ENCODE peak calls at places on chromosome 1, in four cellular contexts. C is HepG2, R is H1, A is GM12878. X is an unnamed sample.

GRCh38 chr1:237799762-237800474 is 90.8 kb downstream of the ZP4 start:
- DNase-seq in C (peak), R (peak), A (peak), X (peak)

GRCh38 chr1:1627842-1628655 is 3.9 kb upstream of the MMP23B start:
- DNase-seq in C (no peak), R (no peak), A (no peak), X (no peak)

GRCh38 chr1:89604414-89604735 is 28.5 kb upstream of the LRRC8C start:
- DNase-seq in C (no peak), R (no peak), A (no peak), X (no peak)

GRCh38 chr1:155320661-155321576 is at the start of gene RUSC1:
- DNase-seq in C (no peak), R (peak), A (no peak), X (no peak)

GRCh38 chr1:112676543-112676942 is 2.1 kb downstream of the MOV10 start:
- DNase-seq in C (no peak), R (no peak), A (no peak), X (no peak)

GRCh38 chr1:53616927-53617326 is 122.0 kb downstream of the GLIS1 start:
- DNase-seq in C (no peak), R (no peak), A (no peak), X (peak)

GRCh38 chr1:208791458-208791857 is 547.3 kb upstream of the PLXNA2 start:
- DNase-seq in C (no peak), R (no peak), A (no peak), X (no peak)

GRCh38 chr1:90045853-90046563 is 51.1 kb downstream of the ZNF326 start:
- DNase-seq in C (peak), R (no peak), A (no peak), X (peak)

GRCh38 chr1:99456536-99456935 is 189.4 kb upstream of the PALMD start:
- DNase-seq in C (no peak), R (no peak), A (no peak), X (no peak)

GRCh38 chr1:100292711-100293110 is 26.7 kb downstream of the RTCA start:
- DNase-seq in C (no peak), R (no peak), A (no peak), X (no peak)

GRCh38 chr1:153359241-153359640 is 1.6 kb downstream of the S100A9 start:
- DNase-seq in C (no peak), R (no peak), A (no peak), X (no peak)

GRCh38 chr1:39895096-39895495 is 6.6 kb downstream of the MYCL start:
- DNase-seq in C (no peak), R (no peak), A (no peak), X (no peak)

GRCh38 chr1:27599605-27600499 is 4.1 kb downstream of the AHDC1 start:
- DNase-seq in C (no peak), R (no peak), A (no peak), X (no peak)

GRCh38 chr1:115492880-115493279 is 148.9 kb upstream of the VANGL1 start:
- DNase-seq in C (no peak), R (no peak), A (no peak), X (no peak)

GRCh38 chr1:185337221-185337620 is 20.2 kb upstream of the IVNS1ABP start:
- DNase-seq in C (no peak), R (no peak), A (no peak), X (no peak)

GRCh38 chr1:218409946-218410510 is 64.9 kb downstream of the TGFB2 start:
- DNase-seq in C (no peak), R (no peak), A (no peak), X (no peak)

GRCh38 chr1:78682527-78682926 is 32.9 kb downstream of the IFI44 start:
- DNase-seq in C (no peak), R (no peak), A (no peak), X (no peak)
- H3K4me3 ChIP-seq in C (no peak), R (no peak), A (no peak), X (no peak)

GRCh38 chr1:10338611-10339010 is 60.3 kb upstream of the PGD start:
- DNase-seq in C (no peak), R (no peak), A (no peak), X (no peak)
- TF ChIP-seq SUZ12 in C (no peak), R (no peak), A (no peak), X (no peak)

DNA sequence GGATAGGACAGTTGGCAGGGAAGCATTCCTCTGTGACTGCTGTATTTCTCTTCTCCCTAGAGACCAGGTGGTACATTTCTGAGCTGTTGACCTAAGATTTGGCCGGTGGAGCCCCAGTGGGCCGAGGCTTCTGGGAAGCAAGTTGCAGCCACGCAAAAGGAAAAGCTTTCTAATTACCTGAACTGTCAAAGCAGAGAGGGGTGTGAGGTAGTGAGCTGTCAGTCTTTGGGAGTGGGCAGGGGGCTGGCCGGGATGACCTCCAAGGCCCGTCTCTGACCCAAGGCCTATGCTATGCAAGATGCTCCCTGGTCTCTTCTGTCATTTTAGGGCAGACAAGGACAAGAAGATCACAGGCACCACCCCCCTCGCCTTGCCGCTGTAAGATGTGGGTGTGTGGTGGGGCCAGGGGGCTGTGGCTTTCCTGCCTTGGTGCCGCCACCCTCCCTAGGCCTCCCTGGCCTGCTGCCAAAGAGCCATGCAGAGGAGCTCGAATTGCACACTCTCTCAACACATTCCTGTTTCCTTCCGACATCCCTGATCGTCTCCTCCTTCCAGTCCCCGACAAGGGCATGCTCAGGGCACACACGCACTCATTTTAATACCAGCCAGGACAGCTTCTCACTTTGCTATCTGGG is 7.7 kb downstream of the PADI1 start:
- DNase-seq in C (no peak), R (no peak), A (no peak), X (peak)
- H3K4me3 ChIP-seq in C (no peak), R (no peak), A (no peak), X (no peak)

DNA sequence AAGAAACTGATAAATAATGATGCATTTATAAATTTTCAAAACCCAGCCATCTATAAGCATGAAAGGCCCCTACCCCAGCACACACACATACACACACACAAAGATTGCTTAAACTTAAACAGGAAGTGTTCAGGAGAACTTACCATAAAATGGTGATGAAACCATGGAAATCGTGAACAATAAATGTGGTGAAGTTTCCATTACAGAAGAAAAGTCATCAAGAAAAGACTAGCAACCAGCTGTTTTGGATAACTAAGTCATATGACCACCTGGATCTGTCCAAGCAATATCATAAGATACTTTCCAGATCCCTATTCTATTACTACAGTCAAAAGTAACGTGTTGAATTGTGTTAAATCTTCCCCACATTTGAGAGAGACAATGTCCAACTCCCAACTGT is 24.1 kb downstream of the RGS5 start:
- DNase-seq in C (no peak), R (no peak), A (no peak), X (no peak)
- TF ChIP-seq SUZ12 in C (no peak), R (no peak), A (no peak), X (no peak)

X was measured in NT2/D1.